ENCODE peak calls at places on chromosomes 1 and 21, in six cellular contexts. Z is PC-3, P is neural progenitor cell, O is MM.1S, K is SK-N-SH, M is GM23338. R is an unnamed sample.
A peak's percentile ranks its signal among the peaks of the same experiment; 100 is the strongest.

GRCh38 chr1:2801535-2802291 is at the start of gene TTC34:
- DNase-seq in Z (peak; percentile 75), P (no peak), O (no peak), K (peak; percentile 76), M (peak; percentile 73), R (no peak)

GRCh38 chr1:23837905-23838304 is 12.7 kb upstream of the HMGCL start:
- DNase-seq in Z (no peak), P (no peak), O (no peak), K (no peak), M (peak; percentile 30), R (no peak)

GRCh38 chr1:182159443-182159842 is 97.9 kb upstream of the ZNF648 start:
- DNase-seq in Z (no peak), P (no peak), O (no peak), K (no peak), M (no peak), R (no peak)

GRCh38 chr1:235180916-235181315 is 19.9 kb upstream of the RBM34 start:
- DNase-seq in Z (no peak), P (no peak), O (no peak), K (no peak), M (no peak), R (no peak)

GRCh38 chr1:208237241-208237640 is 6.9 kb downstream of the PLXNA2 start:
- DNase-seq in Z (no peak), P (no peak), O (no peak), K (no peak), M (no peak), R (no peak)

GRCh38 chr21:33039542-33039941 is 13.8 kb downstream of the OLIG2 start:
- DNase-seq in Z (no peak), P (peak; percentile 52), O (no peak), K (no peak), M (peak; percentile 45), R (no peak)

GRCh38 chr1:108814343-108815125 is 42.4 kb downstream of the AKNAD1 start:
- DNase-seq in Z (no peak), P (no peak), O (no peak), K (no peak), M (no peak), R (peak; percentile 30)

GRCh38 chr21:33496345-33496744 is 4.8 kb upstream of the DNAJC28 start:
- DNase-seq in Z (no peak), P (no peak), O (no peak), K (no peak), M (peak; percentile 46), R (no peak)

GRCh38 chr21:34126269-34126668 is 52.9 kb downstream of the MRPS6 start:
- DNase-seq in Z (no peak), P (peak; percentile 50), O (no peak), K (no peak), M (peak; percentile 41), R (no peak)

GRCh38 chr1:52444465-52444864 is 40.1 kb downstream of the PRPF38A start:
- DNase-seq in Z (no peak), P (no peak), O (no peak), K (peak; percentile 33), M (no peak), R (no peak)

GRCh38 chr21:17711896-17712295 is 99.2 kb upstream of the BTG3 start:
- DNase-seq in Z (no peak), P (no peak), O (no peak), K (no peak), M (no peak), R (no peak)

GRCh38 chr1:1910033-1910465 is 5.0 kb upstream of the CALML6 start:
- DNase-seq in Z (no peak), P (no peak), O (no peak), K (no peak), M (no peak), R (no peak)

GRCh38 chr1:23646086-23646485 is 45.5 kb upstream of the RPL11 start:
- DNase-seq in Z (no peak), P (no peak), O (no peak), K (no peak), M (no peak), R (no peak)

GRCh38 chr1:7752512-7753417 is 18.3 kb upstream of the VAMP3 start:
- DNase-seq in Z (peak; percentile 78), P (peak; percentile 90), O (peak; percentile 51), K (peak; percentile 62), M (peak; percentile 90), R (no peak)

GRCh38 chr1:207962716-207963428 is 51.9 kb upstream of the CD34 start:
- DNase-seq in Z (no peak), P (no peak), O (peak; percentile 27), K (peak; percentile 80), M (peak; percentile 66), R (no peak)

GRCh38 chr21:33069994-33070811 is at the start of gene OLIG1:
- DNase-seq in Z (peak; percentile 56), P (peak; percentile 83), O (no peak), K (peak; percentile 48), M (peak; percentile 90), R (no peak)

GRCh38 chr1:55018395-55018794 is 19.7 kb downstream of the BSND start:
- DNase-seq in Z (no peak), P (no peak), O (no peak), K (no peak), M (no peak), R (no peak)

GRCh38 chr1:39047374-39048229 is 21.5 kb downstream of the NDUFS5 start:
- DNase-seq in Z (peak; percentile 20), P (no peak), O (no peak), K (no peak), M (no peak), R (peak; percentile 39)

GRCh38 chr1:119960501-119960900 is 64.2 kb upstream of the ADAM30 start:
- DNase-seq in Z (no peak), P (no peak), O (no peak), K (no peak), M (no peak), R (no peak)

GRCh38 chr1:52562766-52563165 is 9.9 kb upstream of the TUT4 start:
- DNase-seq in Z (no peak), P (no peak), O (no peak), K (no peak), M (no peak), R (no peak)

GRCh38 chr21:46429754-46430681 is 28.7 kb upstream of the DIP2A start:
- DNase-seq in Z (no peak), P (no peak), O (no peak), K (no peak), M (no peak), R (no peak)

GRCh38 chr1:53625766-53626520 is 113.0 kb downstream of the GLIS1 start:
- DNase-seq in Z (no peak), P (no peak), O (no peak), K (no peak), M (no peak), R (no peak)

GRCh38 chr1:157505481-157506272 is 46.6 kb downstream of the FCRL5 start:
- DNase-seq in Z (peak; percentile 76), P (peak; percentile 82), O (peak; percentile 95), K (peak; percentile 50), M (peak; percentile 86), R (no peak)

GRCh38 chr1:178055093-178055492 is 38.8 kb upstream of the RASAL2 start:
- DNase-seq in Z (peak; percentile 56), P (peak; percentile 57), O (peak; percentile 12), K (peak; percentile 52), M (peak; percentile 74), R (peak; percentile 59)

GRCh38 chr1:201215531-201216357 is 25.1 kb downstream of the IGFN1 start:
- DNase-seq in Z (no peak), P (no peak), O (no peak), K (no peak), M (no peak), R (no peak)

GRCh38 chr1:98870959-98871903 is 133.4 kb downstream of the PLPPR5 start:
- DNase-seq in Z (no peak), P (no peak), O (peak; percentile 90), K (peak; percentile 11), M (peak; percentile 41), R (no peak)

GRCh38 chr1:182301026-182301436 is 90.6 kb downstream of the GLUL start:
- DNase-seq in Z (no peak), P (no peak), O (no peak), K (no peak), M (no peak), R (no peak)

GRCh38 chr1:229229721-229230135 is 41.2 kb upstream of the RAB4A start:
- DNase-seq in Z (no peak), P (peak; percentile 39), O (peak; percentile 35), K (no peak), M (peak; percentile 23), R (peak; percentile 48)

GRCh38 chr21:35048183-35048601 is 910 bp downstream of the RUNX1 start:
- DNase-seq in Z (peak; percentile 46), P (peak; percentile 41), O (peak; percentile 66), K (peak; percentile 72), M (no peak), R (peak; percentile 40)

GRCh38 chr1:154213274-154213673 is 7.1 kb upstream of the CFAP141 start:
- DNase-seq in Z (peak; percentile 94), P (no peak), O (no peak), K (no peak), M (no peak), R (no peak)

GRCh38 chr1:204391629-204392028 is 20.0 kb downstream of the PPP1R15B start:
- DNase-seq in Z (no peak), P (no peak), O (no peak), K (no peak), M (no peak), R (no peak)

GRCh38 chr1:56355422-56355821 is 223.9 kb downstream of the PLPP3 start:
- DNase-seq in Z (no peak), P (no peak), O (no peak), K (no peak), M (no peak), R (no peak)

GRCh38 chr1:224851850-224852261 is 77.6 kb upstream of the DNAH14 start:
- DNase-seq in Z (no peak), P (no peak), O (no peak), K (no peak), M (peak; percentile 48), R (no peak)

GRCh38 chr1:103788377-103788776 is 38.7 kb downstream of the AMY1C start:
- DNase-seq in Z (peak; percentile 60), P (no peak), O (no peak), K (no peak), M (peak; percentile 34), R (no peak)
- TF ChIP-seq CTCF in Z (peak; percentile 67), P (peak; percentile 54), O (peak; percentile 27), K (peak; percentile 53), M (peak; percentile 63), R (peak; percentile 70)

DNA sequence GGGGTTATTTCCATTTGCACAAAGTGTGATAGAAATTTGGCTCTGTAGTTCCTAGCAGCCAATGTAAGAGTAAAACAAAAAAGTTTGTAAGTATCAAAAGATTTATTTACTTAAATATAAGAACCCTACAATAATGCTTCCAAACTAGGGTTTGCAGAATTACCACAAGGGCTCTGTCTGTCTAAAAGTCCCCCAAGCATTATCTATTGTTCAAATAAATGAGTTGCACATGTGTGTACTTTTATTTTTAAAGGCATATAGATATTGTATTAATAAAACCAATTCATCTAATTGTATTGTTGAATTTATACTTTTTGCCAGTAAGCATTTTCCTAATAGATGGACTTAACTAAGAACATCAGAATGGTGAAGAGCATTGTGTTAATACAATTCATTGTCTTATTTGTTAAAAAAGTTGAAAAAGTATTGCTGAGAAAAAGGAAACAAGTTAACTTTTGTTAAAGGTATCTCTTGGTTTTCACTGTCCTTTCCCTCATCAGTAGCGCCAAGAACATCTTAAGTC is 864 bp upstream of the PTPRC start:
- DNase-seq in Z (no peak), P (no peak), O (no peak), K (no peak), M (no peak), R (no peak)
- H3F3A ChIP-seq in Z (no peaks in the 10 kb centered on the region), P (no peaks in the 10 kb centered on the region), O (no peaks in the 10 kb centered on the region), K (peaks cover 6% of the 10 kb centered on the region), M (no peaks in the 10 kb centered on the region), R (no peaks in the 10 kb centered on the region)

GRCh38 chr1:28921286-28921869 is 7.0 kb downstream of the EPB41 start:
- DNase-seq in Z (peak; percentile 32), P (no peak), O (no peak), K (no peak), M (no peak), R (no peak)
- H4K20me1 ChIP-seq in Z (peaks cover 3% of the 10 kb centered on the region), P (peaks cover 42% of the 10 kb centered on the region), O (no peaks in the 10 kb centered on the region), K (no peaks in the 10 kb centered on the region), M (peaks cover 14% of the 10 kb centered on the region), R (no peaks in the 10 kb centered on the region)

GRCh38 chr21:31537872-31538576 is 121.5 kb upstream of the SOD1 start:
- DNase-seq in Z (no peak), P (peak; percentile 44), O (no peak), K (no peak), M (peak; percentile 72), R (no peak)
- TF ChIP-seq CTCF in Z (peak; percentile 47), P (peak; percentile 69), O (peak; percentile 45), K (peak; percentile 36), M (peak; percentile 88), R (no peak)

R was measured in PC-9.